ENCODE peak calls at places on chromosomes 12 and 14, in six cellular contexts. W, L, T, I, P and U are unnamed samples.

GRCh38 chr12:13887774-13888388 is 93.5 kb downstream of the GRIN2B start:
- DNase-seq in L (no peak), I (no peak), T (no peak), W (no peak), P (no peak), U (no peak)

GRCh38 chr12:76260390-76260748 is 87.8 kb downstream of the BBS10 start:
- DNase-seq in P (no peak), T (peak; percentile 65), I (peak; percentile 35), L (no peak), W (no peak), U (no peak)

GRCh38 chr12:108825205-108825950 is 32.0 kb downstream of the SSH1 start:
- DNase-seq in I (peak; percentile 72), T (peak; percentile 79), P (no peak), L (no peak), W (no peak), U (no peak)

GRCh38 chr12:44812062-44812461 is 64.1 kb downstream of the NELL2 start:
- DNase-seq in T (no peak), I (peak; percentile 1), P (peak; percentile 48), W (no peak), L (no peak), U (peak; percentile 13)

GRCh38 chr14:75404843-75405242 is 23.0 kb upstream of the JDP2 start:
- DNase-seq in L (no peak), W (no peak), T (no peak), P (no peak), I (no peak), U (no peak)

GRCh38 chr14:99422220-99423010 is 58.2 kb downstream of the SETD3 start:
- DNase-seq in I (peak; percentile 3), T (no peak), P (no peak), W (no peak), L (no peak), U (no peak)

GRCh38 chr12:124469193-124469888 is 98.1 kb downstream of the NCOR2 start:
- DNase-seq in W (no peak), T (no peak), L (peak; percentile 78), P (no peak), I (no peak), U (peak; percentile 29)

GRCh38 chr14:65333926-65334687 is 78.4 kb upstream of the FUT8 start:
- DNase-seq in L (peak; percentile 87), P (no peak), W (no peak), I (peak; percentile 92), T (peak; percentile 78), U (no peak)

GRCh38 chr14:56094063-56094462 is 24.1 kb upstream of the PELI2 start:
- DNase-seq in I (no peak), P (no peak), W (no peak), L (no peak), T (peak; percentile 3), U (no peak)

GRCh38 chr14:68676511-68676943 is 116.3 kb downstream of the ZFP36L1 start:
- DNase-seq in L (peak; percentile 66), W (no peak), P (no peak), I (no peak), T (no peak), U (no peak)

GRCh38 chr12:72214163-72214562 is 58.0 kb upstream of the TRHDE start:
- DNase-seq in I (no peak), P (no peak), T (peak; percentile 34), L (no peak), W (no peak), U (no peak)

GRCh38 chr12:82359115-82359478 is 768 bp downstream of the METTL25 start:
- DNase-seq in L (peak; percentile 38), I (peak; percentile 8), W (no peak), T (peak; percentile 13), P (no peak), U (no peak)